ENCODE peak calls at places on chromosomes 11 and 22, in nine cellular contexts. One of them, this sample, is unnamed. For H3K4me1, the result is how much of the 10 kb centered on the place peaks cover.

GRCh38 chr11:32594272-32594671 is 10.6 kb downstream of the EIF3M start:
- DNase-seq in GM23248: no peak
- DNase-seq in OCI-LY7: no peak
- DNase-seq in GM23338: no peak
- DNase-seq in HCT116: no peak
- DNase-seq in neural progenitor cell: no peak
- DNase-seq in SK-N-SH: no peak
- DNase-seq in hepatocyte: no peak
- DNase-seq in PC-3: no peak
- DNase-seq in this sample: no peak

GRCh38 chr11:117881217-117881616 is 4.8 kb upstream of the FXYD6 start:
- DNase-seq in GM23248: no peak
- DNase-seq in OCI-LY7: no peak
- DNase-seq in GM23338: no peak
- DNase-seq in HCT116: no peak
- DNase-seq in neural progenitor cell: no peak
- DNase-seq in SK-N-SH: no peak
- DNase-seq in hepatocyte: no peak
- DNase-seq in PC-3: no peak
- DNase-seq in this sample: no peak

GRCh38 chr11:119006696-119007095 is 8.8 kb downstream of the CENATAC start:
- DNase-seq in GM23248: no peak
- DNase-seq in OCI-LY7: no peak
- DNase-seq in GM23338: no peak
- DNase-seq in HCT116: no peak
- DNase-seq in neural progenitor cell: no peak
- DNase-seq in SK-N-SH: no peak
- DNase-seq in hepatocyte: no peak
- DNase-seq in PC-3: no peak
- DNase-seq in this sample: no peak

GRCh38 chr11:62574363-62575057 is 819 bp upstream of the EEF1G start:
- DNase-seq in GM23248: peak
- DNase-seq in OCI-LY7: peak
- DNase-seq in GM23338: peak
- DNase-seq in HCT116: no peak
- DNase-seq in neural progenitor cell: peak
- DNase-seq in SK-N-SH: peak
- DNase-seq in hepatocyte: peak
- DNase-seq in PC-3: peak
- DNase-seq in this sample: peak

GRCh38 chr22:32864596-32864995 is 63.1 kb downstream of the TIMP3 start:
- DNase-seq in GM23248: no peak
- DNase-seq in OCI-LY7: no peak
- DNase-seq in GM23338: no peak
- DNase-seq in HCT116: no peak
- DNase-seq in neural progenitor cell: no peak
- DNase-seq in SK-N-SH: no peak
- DNase-seq in hepatocyte: no peak
- DNase-seq in PC-3: no peak
- DNase-seq in this sample: no peak

GRCh38 chr11:1023811-1024596 is 12.5 kb downstream of the MUC6 start:
- DNase-seq in GM23248: no peak
- DNase-seq in OCI-LY7: no peak
- DNase-seq in GM23338: no peak
- DNase-seq in HCT116: no peak
- DNase-seq in neural progenitor cell: no peak
- DNase-seq in SK-N-SH: no peak
- DNase-seq in hepatocyte: no peak
- DNase-seq in PC-3: no peak
- DNase-seq in this sample: no peak

GRCh38 chr22:24176040-24176439 is 5.2 kb upstream of the SUSD2 start:
- DNase-seq in GM23248: no peak
- DNase-seq in OCI-LY7: no peak
- DNase-seq in GM23338: no peak
- DNase-seq in HCT116: no peak
- DNase-seq in neural progenitor cell: no peak
- DNase-seq in SK-N-SH: no peak
- DNase-seq in hepatocyte: no peak
- DNase-seq in PC-3: no peak
- DNase-seq in this sample: no peak

GRCh38 chr11:64727131-64727530 is 4.1 kb upstream of the NRXN2 start:
- DNase-seq in GM23248: no peak
- DNase-seq in OCI-LY7: no peak
- DNase-seq in GM23338: no peak
- DNase-seq in HCT116: no peak
- DNase-seq in neural progenitor cell: no peak
- DNase-seq in SK-N-SH: no peak
- DNase-seq in hepatocyte: no peak
- DNase-seq in PC-3: no peak
- DNase-seq in this sample: no peak

GRCh38 chr22:23534201-23534850 is 45.8 kb downstream of the IGLL1 start:
- DNase-seq in GM23248: no peak
- DNase-seq in OCI-LY7: no peak
- DNase-seq in GM23338: no peak
- DNase-seq in HCT116: no peak
- DNase-seq in neural progenitor cell: no peak
- DNase-seq in SK-N-SH: peak
- DNase-seq in hepatocyte: no peak
- DNase-seq in PC-3: no peak
- DNase-seq in this sample: no peak

GRCh38 chr22:49224243-49224642 is 603.4 kb downstream of the BRD1 start:
- DNase-seq in GM23248: no peak
- DNase-seq in OCI-LY7: no peak
- DNase-seq in GM23338: no peak
- DNase-seq in HCT116: no peak
- DNase-seq in neural progenitor cell: no peak
- DNase-seq in SK-N-SH: no peak
- DNase-seq in hepatocyte: no peak
- DNase-seq in PC-3: no peak
- DNase-seq in this sample: no peak

GRCh38 chr11:112961146-112961668 is at the start of gene NCAM1:
- DNase-seq in GM23248: peak
- DNase-seq in OCI-LY7: peak
- DNase-seq in GM23338: peak
- DNase-seq in HCT116: peak
- DNase-seq in neural progenitor cell: peak
- DNase-seq in SK-N-SH: peak
- DNase-seq in hepatocyte: peak
- DNase-seq in PC-3: peak
- DNase-seq in this sample: peak

GRCh38 chr11:12886508-12886907 is 122.6 kb upstream of the RASSF10 start:
- DNase-seq in GM23248: no peak
- DNase-seq in OCI-LY7: no peak
- DNase-seq in GM23338: no peak
- DNase-seq in HCT116: no peak
- DNase-seq in neural progenitor cell: no peak
- DNase-seq in SK-N-SH: no peak
- DNase-seq in hepatocyte: no peak
- DNase-seq in PC-3: no peak
- DNase-seq in this sample: no peak

GRCh38 chr11:66115638-66116410 is 45.8 kb downstream of the PACS1 start:
- DNase-seq in GM23248: no peak
- DNase-seq in OCI-LY7: peak
- DNase-seq in GM23338: no peak
- DNase-seq in HCT116: no peak
- DNase-seq in neural progenitor cell: peak
- DNase-seq in SK-N-SH: no peak
- DNase-seq in hepatocyte: no peak
- DNase-seq in PC-3: no peak
- DNase-seq in this sample: peak

GRCh38 chr11:117706322-117706814 is 90.6 kb downstream of the DSCAML1 start:
- DNase-seq in GM23248: no peak
- DNase-seq in OCI-LY7: no peak
- DNase-seq in GM23338: no peak
- DNase-seq in HCT116: no peak
- DNase-seq in neural progenitor cell: peak
- DNase-seq in SK-N-SH: no peak
- DNase-seq in hepatocyte: no peak
- DNase-seq in PC-3: no peak
- DNase-seq in this sample: no peak

GRCh38 chr11:34830035-34830434 is 86.1 kb downstream of the APIP start:
- DNase-seq in GM23248: no peak
- DNase-seq in OCI-LY7: no peak
- DNase-seq in GM23338: no peak
- DNase-seq in HCT116: no peak
- DNase-seq in neural progenitor cell: no peak
- DNase-seq in SK-N-SH: no peak
- DNase-seq in hepatocyte: no peak
- DNase-seq in PC-3: no peak
- DNase-seq in this sample: no peak

GRCh38 chr22:24146791-24147353 is 34.4 kb upstream of the SUSD2 start:
- DNase-seq in GM23248: peak
- DNase-seq in OCI-LY7: no peak
- DNase-seq in GM23338: peak
- DNase-seq in HCT116: no peak
- DNase-seq in neural progenitor cell: peak
- DNase-seq in SK-N-SH: peak
- DNase-seq in hepatocyte: peak
- DNase-seq in PC-3: no peak
- DNase-seq in this sample: peak

GRCh38 chr11:8098361-8098760 is 17.4 kb downstream of the TUB start:
- DNase-seq in GM23248: peak
- DNase-seq in OCI-LY7: no peak
- DNase-seq in GM23338: no peak
- DNase-seq in HCT116: no peak
- DNase-seq in neural progenitor cell: no peak
- DNase-seq in SK-N-SH: no peak
- DNase-seq in hepatocyte: no peak
- DNase-seq in PC-3: peak
- DNase-seq in this sample: no peak
- H3K4me1 ChIP-seq in GM23248: under half
- H3K4me1 ChIP-seq in OCI-LY7: under half
- H3K4me1 ChIP-seq in GM23338: under half
- H3K4me1 ChIP-seq in HCT116: under half
- H3K4me1 ChIP-seq in neural progenitor cell: under half
- H3K4me1 ChIP-seq in SK-N-SH: under half
- H3K4me1 ChIP-seq in hepatocyte: under half
- H3K4me1 ChIP-seq in PC-3: under half
- H3K4me1 ChIP-seq in this sample: under half

GRCh38 chr11:82932564-82932963 is 31.0 kb downstream of the DDIAS start:
- DNase-seq in GM23248: no peak
- DNase-seq in OCI-LY7: no peak
- DNase-seq in GM23338: no peak
- DNase-seq in HCT116: no peak
- DNase-seq in neural progenitor cell: no peak
- DNase-seq in SK-N-SH: no peak
- DNase-seq in hepatocyte: no peak
- DNase-seq in PC-3: no peak
- DNase-seq in this sample: no peak
- TF ChIP-seq EZH2phosphoT487 in GM23248: no peak
- TF ChIP-seq EZH2phosphoT487 in OCI-LY7: no peak
- TF ChIP-seq EZH2phosphoT487 in GM23338: no peak
- TF ChIP-seq EZH2phosphoT487 in HCT116: no peak
- TF ChIP-seq EZH2phosphoT487 in neural progenitor cell: no peak
- TF ChIP-seq EZH2phosphoT487 in SK-N-SH: no peak
- TF ChIP-seq EZH2phosphoT487 in hepatocyte: no peak
- TF ChIP-seq EZH2phosphoT487 in PC-3: no peak
- TF ChIP-seq EZH2phosphoT487 in this sample: no peak

DNA sequence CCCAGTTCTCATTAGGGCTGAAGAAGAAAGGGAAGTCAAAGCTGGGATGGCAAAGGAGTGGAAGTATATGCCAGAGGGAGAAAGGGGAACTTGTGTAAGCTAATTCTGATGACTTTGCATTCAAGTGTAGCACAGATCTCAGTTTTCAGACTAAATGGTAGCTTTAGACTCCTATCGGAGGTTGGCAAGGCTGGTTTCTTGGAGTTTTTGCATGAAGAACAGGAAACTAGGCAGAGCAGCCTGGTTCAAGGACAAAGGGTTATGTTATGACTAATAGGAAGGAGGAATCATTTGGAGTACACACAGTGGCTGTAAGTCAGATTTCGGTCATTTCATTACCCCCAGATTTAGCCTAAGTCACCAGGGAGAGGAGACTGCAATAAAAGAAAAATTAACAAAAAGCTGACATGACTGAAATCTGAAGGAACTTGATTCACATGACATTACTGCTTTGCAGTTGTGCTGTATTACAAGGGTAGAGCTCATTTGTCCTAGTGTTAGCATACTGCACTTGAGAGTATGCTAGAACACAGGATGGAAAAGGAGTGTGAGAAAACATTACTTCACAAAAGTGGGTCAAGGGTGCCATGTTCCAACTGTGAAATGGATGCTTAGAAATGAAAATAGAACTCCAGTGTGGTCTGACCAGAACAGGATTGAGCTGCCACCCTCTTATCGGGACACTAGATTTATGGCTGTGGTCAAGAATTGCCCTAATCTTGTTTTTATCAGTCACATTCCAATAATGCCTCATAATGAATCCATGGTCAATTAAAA is 23.6 kb downstream of the ADM start:
- DNase-seq in GM23248: peak
- DNase-seq in OCI-LY7: no peak
- DNase-seq in GM23338: no peak
- DNase-seq in HCT116: no peak
- DNase-seq in neural progenitor cell: no peak
- DNase-seq in SK-N-SH: no peak
- DNase-seq in hepatocyte: no peak
- DNase-seq in PC-3: peak
- DNase-seq in this sample: no peak
- H3K4me1 ChIP-seq in GM23248: half or more
- H3K4me1 ChIP-seq in OCI-LY7: under half
- H3K4me1 ChIP-seq in GM23338: under half
- H3K4me1 ChIP-seq in HCT116: under half
- H3K4me1 ChIP-seq in neural progenitor cell: under half
- H3K4me1 ChIP-seq in SK-N-SH: under half
- H3K4me1 ChIP-seq in hepatocyte: under half
- H3K4me1 ChIP-seq in PC-3: half or more
- H3K4me1 ChIP-seq in this sample: under half

GRCh38 chr11:107565219-107565937 is at the start of gene ALKBH8:
- DNase-seq in GM23248: peak
- DNase-seq in OCI-LY7: peak
- DNase-seq in GM23338: peak
- DNase-seq in HCT116: no peak
- DNase-seq in neural progenitor cell: peak
- DNase-seq in SK-N-SH: peak
- DNase-seq in hepatocyte: peak
- DNase-seq in PC-3: peak
- DNase-seq in this sample: peak

GRCh38 chr11:107562647-107563208 is 2.8 kb downstream of the ALKBH8 start:
- DNase-seq in GM23248: peak
- DNase-seq in OCI-LY7: no peak
- DNase-seq in GM23338: no peak
- DNase-seq in HCT116: peak
- DNase-seq in neural progenitor cell: no peak
- DNase-seq in SK-N-SH: no peak
- DNase-seq in hepatocyte: no peak
- DNase-seq in PC-3: peak
- DNase-seq in this sample: no peak

GRCh38 chr11:107564877-107565218 is 687 bp downstream of the ALKBH8 start:
- DNase-seq in GM23248: no peak
- DNase-seq in OCI-LY7: no peak
- DNase-seq in GM23338: no peak
- DNase-seq in HCT116: no peak
- DNase-seq in neural progenitor cell: no peak
- DNase-seq in SK-N-SH: no peak
- DNase-seq in hepatocyte: no peak
- DNase-seq in PC-3: no peak
- DNase-seq in this sample: no peak

GRCh38 chr11:107563702-107564101 is 1.8 kb downstream of the ALKBH8 start:
- DNase-seq in GM23248: peak
- DNase-seq in OCI-LY7: peak
- DNase-seq in GM23338: peak
- DNase-seq in HCT116: peak
- DNase-seq in neural progenitor cell: peak
- DNase-seq in SK-N-SH: peak
- DNase-seq in hepatocyte: peak
- DNase-seq in PC-3: peak
- DNase-seq in this sample: peak

GRCh38 chr11:107561688-107562087 is 3.8 kb downstream of the ALKBH8 start:
- DNase-seq in GM23248: peak
- DNase-seq in OCI-LY7: no peak
- DNase-seq in GM23338: no peak
- DNase-seq in HCT116: no peak
- DNase-seq in neural progenitor cell: no peak
- DNase-seq in SK-N-SH: no peak
- DNase-seq in hepatocyte: no peak
- DNase-seq in PC-3: peak
- DNase-seq in this sample: no peak
- TF ChIP-seq EZH2phosphoT487 in GM23248: peak
- TF ChIP-seq EZH2phosphoT487 in OCI-LY7: no peak
- TF ChIP-seq EZH2phosphoT487 in GM23338: no peak
- TF ChIP-seq EZH2phosphoT487 in HCT116: no peak
- TF ChIP-seq EZH2phosphoT487 in neural progenitor cell: no peak
- TF ChIP-seq EZH2phosphoT487 in SK-N-SH: no peak
- TF ChIP-seq EZH2phosphoT487 in hepatocyte: no peak
- TF ChIP-seq EZH2phosphoT487 in PC-3: no peak
- TF ChIP-seq EZH2phosphoT487 in this sample: no peak